ENCODE peak calls at places on chromosomes 7 and 10, in five cellular contexts. L is body of pancreas, S is uterus, K is WERI-Rb-1, X is transverse colon. Y is an unnamed sample.

GRCh38 chr7:127589901-127590300 is 1.7 kb downstream of the ARF5 start:
- DNase-seq in L (no peak), S (no peak), K (no peak), X (no peak), Y (no peak)

GRCh38 chr10:46560381-46560780 is 3.9 kb upstream of the GPRIN2 start:
- DNase-seq in L (peak), S (peak), K (peak), X (peak), Y (no peak)

GRCh38 chr7:107045980-107046379 is 1.5 kb downstream of the PRKAR2B start:
- DNase-seq in L (no peak), S (no peak), K (no peak), X (no peak), Y (no peak)

GRCh38 chr7:148383651-148384050 is 206.9 kb upstream of the C7orf33 start:
- DNase-seq in L (no peak), S (no peak), K (no peak), X (no peak), Y (no peak)

GRCh38 chr7:15937571-15937970 is 251.1 kb upstream of the MEOX2 start:
- DNase-seq in L (no peak), S (no peak), K (no peak), X (no peak), Y (peak)

GRCh38 chr7:107917770-107918651 is 27.0 kb downstream of the DLD start:
- DNase-seq in L (no peak), S (no peak), K (no peak), X (no peak), Y (no peak)

GRCh38 chr7:118153551-118154177 is 30.3 kb upstream of the LSM8 start:
- DNase-seq in L (peak), S (no peak), K (no peak), X (peak), Y (peak)

GRCh38 chr7:96562966-96563365 is 146.7 kb downstream of the SEM1 start:
- DNase-seq in L (no peak), S (no peak), K (no peak), X (no peak), Y (no peak)

GRCh38 chr7:21941570-21942224 is 4.0 kb downstream of the CDCA7L start:
- DNase-seq in L (no peak), S (no peak), K (no peak), X (no peak), Y (no peak)

GRCh38 chr7:78081344-78081743 is 282.8 kb downstream of the PHTF2 start:
- DNase-seq in L (no peak), S (no peak), K (no peak), X (no peak), Y (no peak)

GRCh38 chr7:26868841-26869505 is 4.6 kb upstream of the SKAP2 start:
- DNase-seq in L (no peak), S (no peak), K (no peak), X (no peak), Y (no peak)

GRCh38 chr7:81802251-81802650 is 32.4 kb upstream of the HGF start:
- DNase-seq in L (no peak), S (no peak), K (no peak), X (no peak), Y (no peak)

GRCh38 chr7:102991077-102991539 is 78.3 kb downstream of the LRRC17 start:
- DNase-seq in L (no peak), S (no peak), K (no peak), X (no peak), Y (no peak)

GRCh38 chr10:17668435-17669184 is 24.7 kb downstream of the STAM start:
- DNase-seq in L (no peak), S (no peak), K (no peak), X (no peak), Y (no peak)

GRCh38 chr10:74928742-74929191 is 102.4 kb downstream of the KAT6B start:
- DNase-seq in L (no peak), S (no peak), K (no peak), X (no peak), Y (no peak)

GRCh38 chr10:43110318-43111071 is 27.8 kb upstream of the CSGALNACT2 start:
- DNase-seq in L (no peak), S (no peak), K (no peak), X (peak), Y (peak)

GRCh38 chr10:125605167-125605566 is 77.8 kb downstream of the TEX36 start:
- DNase-seq in L (no peak), S (no peak), K (no peak), X (no peak), Y (peak)

GRCh38 chr10:22657566-22658190 is 56.7 kb downstream of the PIP4K2A start:
- DNase-seq in L (no peak), S (no peak), K (no peak), X (no peak), Y (peak)

GRCh38 chr10:22657028-22657427 is 57.4 kb downstream of the PIP4K2A start:
- DNase-seq in L (no peak), S (no peak), K (no peak), X (no peak), Y (no peak)

GRCh38 chr10:22652988-22653431 is 61.4 kb downstream of the PIP4K2A start:
- DNase-seq in L (no peak), S (no peak), K (no peak), X (no peak), Y (no peak)

GRCh38 chr10:22656056-22656455 is 58.3 kb downstream of the PIP4K2A start:
- DNase-seq in L (no peak), S (no peak), K (no peak), X (no peak), Y (no peak)

GRCh38 chr10:22655312-22655973 is 58.9 kb downstream of the PIP4K2A start:
- DNase-seq in L (no peak), S (no peak), K (no peak), X (no peak), Y (peak)
- TF ChIP-seq CTCF in L (no peak), S (no peak), K (no peak), X (no peak), Y (peak)

GRCh38 chr10:5963071-5963470 is 14.3 kb downstream of the IL15RA start:
- DNase-seq in L (no peak), S (no peak), K (no peak), X (no peak), Y (no peak)
- TF ChIP-seq CTCF in L (no peak), S (no peak), K (no peak), X (no peak), Y (no peak)

GRCh38 chr7:47337531-47337930 is 244.4 kb downstream of the TNS3 start:
- DNase-seq in L (peak), S (no peak), K (no peak), X (no peak), Y (no peak)
- TF ChIP-seq CTCF in L (no peak), S (no peak), K (no peak), X (no peak), Y (peak)

GRCh38 chr7:110446658-110447057 is 644.3 kb upstream of the LRRN3 start:
- DNase-seq in L (no peak), S (no peak), K (no peak), X (no peak), Y (no peak)

DNA sequence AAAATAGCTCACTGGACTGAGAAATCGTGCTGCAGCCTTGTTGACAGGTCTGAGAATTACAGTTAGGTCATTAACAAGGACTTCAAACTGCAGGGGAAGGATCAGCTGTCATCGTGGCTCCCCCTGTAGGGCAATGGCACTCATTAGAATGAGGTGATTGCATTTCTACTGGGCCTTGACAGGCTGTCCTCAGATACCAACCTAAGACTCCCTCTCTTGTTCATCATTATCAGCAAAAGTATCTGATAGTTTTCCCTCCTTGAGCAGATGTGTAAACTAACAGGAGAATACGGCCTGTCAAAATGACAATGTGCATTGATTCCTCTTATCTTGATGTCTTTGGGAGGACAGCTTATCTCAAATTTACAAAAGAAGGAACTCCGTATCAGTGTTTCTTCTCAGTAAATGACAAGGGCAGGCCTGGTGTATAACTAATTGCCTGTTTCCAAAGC is 648.5 kb upstream of the LRRN3 start:
- DNase-seq in L (peak), S (no peak), K (peak), X (no peak), Y (peak)
- TF ChIP-seq CTCF in L (peak), S (no peak), K (peak), X (no peak), Y (peak)

GRCh38 chr7:1639578-1640175 is 30.4 kb upstream of the ELFN1 start:
- DNase-seq in L (no peak), S (no peak), K (no peak), X (no peak), Y (no peak)

GRCh38 chr7:1641173-1641572 is 28.9 kb upstream of the ELFN1 start:
- DNase-seq in L (no peak), S (no peak), K (peak), X (no peak), Y (no peak)

GRCh38 chr7:1641661-1642260 is 28.3 kb upstream of the ELFN1 start:
- DNase-seq in L (no peak), S (no peak), K (no peak), X (no peak), Y (no peak)

GRCh38 chr7:1639071-1639470 is 31.0 kb upstream of the ELFN1 start:
- DNase-seq in L (no peak), S (no peak), K (no peak), X (no peak), Y (no peak)

GRCh38 chr7:1640376-1641172 is 29.5 kb upstream of the ELFN1 start:
- DNase-seq in L (no peak), S (no peak), K (no peak), X (no peak), Y (no peak)
- TF ChIP-seq CTCF in L (no peak), S (no peak), K (peak), X (no peak), Y (peak)

DNA sequence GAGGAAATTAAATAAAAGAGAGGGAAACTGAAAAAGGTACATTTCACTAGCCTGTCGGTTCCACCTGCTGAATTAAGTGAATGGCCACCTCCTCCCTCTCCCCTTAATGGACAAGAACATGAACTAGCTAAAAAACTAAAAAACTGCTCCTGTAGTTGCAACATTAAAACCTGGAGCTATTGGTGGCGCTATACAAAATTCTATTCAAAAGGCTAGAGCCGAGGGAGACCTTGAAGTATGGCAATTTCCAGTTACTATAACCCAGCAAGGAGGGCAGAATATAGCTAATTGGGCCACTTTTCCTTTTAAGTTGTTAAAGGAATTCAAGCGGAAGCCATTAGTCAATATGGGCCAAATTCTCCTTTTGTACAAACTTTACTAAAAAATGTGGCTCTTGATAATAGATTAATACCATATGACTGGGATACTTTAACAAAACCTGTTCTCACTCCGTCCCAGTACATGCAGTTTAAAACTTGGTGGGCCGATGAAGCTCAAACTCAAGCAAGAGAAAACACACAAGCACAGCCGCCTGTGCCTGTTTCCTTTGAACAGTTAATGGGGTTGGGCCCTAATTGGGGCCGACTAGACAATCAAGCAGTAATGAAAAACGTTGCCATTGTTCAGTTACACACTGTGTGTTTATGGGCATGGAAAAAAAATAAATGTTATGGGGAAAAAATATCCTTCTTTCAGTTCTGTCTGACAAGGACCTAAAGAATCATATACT is 6.5 kb upstream of the CHST3 start:
- DNase-seq in L (no peak), S (no peak), K (no peak), X (no peak), Y (no peak)
- TF ChIP-seq CTCF in L (no peak), S (no peak), K (no peak), X (no peak), Y (peak)

DNA sequence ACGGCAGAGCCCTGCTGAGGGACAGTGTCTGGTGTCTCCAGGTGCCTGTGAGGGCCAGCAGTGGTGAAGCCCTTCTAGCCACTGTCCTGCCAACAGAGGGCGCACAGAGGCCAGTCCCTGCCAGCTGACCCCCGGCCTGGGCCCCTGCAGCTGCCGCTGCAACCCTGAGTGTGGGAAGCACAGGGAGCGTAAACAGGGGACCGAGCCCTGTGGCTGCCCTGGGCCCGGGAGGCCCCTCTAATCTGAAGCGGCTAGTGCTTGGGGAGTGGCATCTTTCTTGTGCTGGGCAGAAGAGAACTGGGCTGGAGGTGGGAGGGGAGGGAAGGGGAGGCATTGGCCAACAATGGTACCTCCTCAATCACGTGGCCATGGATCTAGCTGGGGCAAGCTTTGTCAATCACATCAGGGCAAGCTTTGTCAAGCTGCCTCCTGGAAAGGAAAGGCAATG is 34.6 kb downstream of the TRIM8 start:
- DNase-seq in L (peak), S (peak), K (peak), X (peak), Y (peak)
- TF ChIP-seq CTCF in L (peak), S (peak), K (peak), X (peak), Y (peak)

DNA sequence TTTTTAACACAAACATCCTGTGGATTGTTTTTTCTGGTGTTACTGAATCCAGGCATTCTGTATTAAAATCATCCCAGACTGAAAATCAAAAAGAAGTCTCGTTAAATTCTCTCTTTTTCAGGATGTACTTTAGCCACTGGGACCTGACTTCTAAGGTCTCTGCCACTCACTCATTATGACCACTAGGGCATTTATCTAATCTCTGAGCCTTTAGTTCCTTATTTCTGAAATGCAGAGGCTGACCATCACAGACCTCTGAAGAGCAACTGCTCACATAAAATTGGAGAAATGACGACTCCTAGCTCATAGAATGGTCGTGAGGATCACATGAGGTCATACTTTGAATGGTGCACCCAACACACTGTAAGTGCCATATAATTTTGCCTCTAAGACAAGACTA is 63.2 kb downstream of the KCNMA1 start:
- DNase-seq in L (no peak), S (no peak), K (no peak), X (no peak), Y (no peak)
- TF ChIP-seq CTCF in L (no peak), S (no peak), K (no peak), X (no peak), Y (peak)